ENCODE peak calls at places on chromosomes 12 and 14, in six cellular contexts. C is right lobe of liver, F is Peyer's patch, K is sigmoid colon, G is tibial nerve, A is ovary. T is an unnamed sample.

GRCh38 chr14:28635387-28635786 is 131.2 kb upstream of the FOXG1 start:
- DNase-seq in F (no peak), A (no peak), K (no peak), G (no peak), C (no peak), T (peak)

GRCh38 chr12:91355150-91356006 is 172.8 kb upstream of the DCN start:
- DNase-seq in G (peak), F (peak), A (peak), K (peak), C (peak), T (peak)

GRCh38 chr12:18799561-18799960 is 61.6 kb downstream of the CAPZA3 start:
- DNase-seq in K (no peak), F (no peak), G (no peak), A (no peak), C (no peak), T (no peak)

GRCh38 chr12:69821441-69822204 is 3.4 kb upstream of the MYRFL start:
- DNase-seq in K (no peak), A (no peak), C (no peak), G (no peak), F (no peak), T (no peak)

GRCh38 chr12:113647048-113647447 is 175.4 kb upstream of the LHX5 start:
- DNase-seq in K (no peak), C (no peak), A (no peak), G (no peak), F (no peak), T (peak)

GRCh38 chr14:99274346-99275221 is 2.6 kb upstream of the BCL11B start:
- DNase-seq in A (peak), G (no peak), K (no peak), C (peak), F (no peak), T (peak)

GRCh38 chr12:124085419-124085818 is 112.4 kb downstream of the ZNF664 start:
- DNase-seq in C (no peak), G (no peak), K (no peak), F (no peak), A (no peak), T (no peak)

GRCh38 chr14:56137842-56138241 is 19.6 kb downstream of the PELI2 start:
- DNase-seq in C (no peak), A (no peak), G (no peak), K (no peak), F (no peak), T (no peak)

GRCh38 chr14:50961606-50962259 is 17.4 kb upstream of the PYGL start:
- DNase-seq in G (no peak), A (no peak), F (no peak), C (no peak), K (no peak), T (no peak)

GRCh38 chr14:104689620-104690265 is 325 bp downstream of the INF2 start:
- DNase-seq in F (no peak), A (peak), C (no peak), K (no peak), G (no peak), T (no peak)

GRCh38 chr12:31370645-31371620 is 45.0 kb upstream of the SINHCAF start:
- DNase-seq in A (no peak), F (no peak), K (no peak), C (no peak), G (no peak), T (no peak)

GRCh38 chr14:95389471-95390011 is 69.8 kb upstream of the CLMN start:
- DNase-seq in F (no peak), G (peak), A (no peak), K (no peak), C (no peak), T (no peak)

GRCh38 chr12:32501835-32502333 is 102.5 kb downstream of the FGD4 start:
- DNase-seq in F (no peak), A (no peak), C (no peak), G (no peak), K (no peak), T (no peak)

GRCh38 chr12:124044021-124044420 is 71.0 kb downstream of the ZNF664 start:
- DNase-seq in C (no peak), G (no peak), F (no peak), K (no peak), A (no peak), T (no peak)

GRCh38 chr14:92702441-92702918 is 45.9 kb downstream of the LGMN start:
- DNase-seq in A (no peak), K (no peak), G (no peak), C (peak), F (peak), T (no peak)

GRCh38 chr12:51270847-51271518 is 768 bp upstream of the SMAGP start:
- DNase-seq in C (no peak), A (no peak), F (no peak), G (no peak), K (no peak), T (no peak)

GRCh38 chr14:78535041-78535440 is 364.9 kb downstream of the NRXN3 start:
- DNase-seq in F (no peak), C (no peak), G (no peak), A (no peak), K (no peak), T (no peak)

GRCh38 chr12:31323466-31324115 is 2.4 kb downstream of the SINHCAF start:
- DNase-seq in A (no peak), F (peak), K (peak), C (peak), G (no peak), T (peak)

GRCh38 chr14:76918751-76919421 is 92.7 kb downstream of the LRRC74A start:
- DNase-seq in C (peak), F (peak), G (peak), A (peak), K (peak), T (peak)

GRCh38 chr14:70988452-70988851 is 81.2 kb downstream of the PCNX1 start:
- DNase-seq in K (no peak), A (no peak), G (no peak), F (no peak), C (no peak), T (no peak)

GRCh38 chr12:41185946-41186345 is 2.2 kb upstream of the PDZRN4 start:
- DNase-seq in F (no peak), C (no peak), K (no peak), A (no peak), G (no peak), T (no peak)

GRCh38 chr14:103535081-103535890 is 6.3 kb downstream of the TRMT61A start:
- DNase-seq in K (peak), F (no peak), C (no peak), A (no peak), G (no peak), T (no peak)

GRCh38 chr12:8989425-8989824 is at the start of gene KLRG1:
- DNase-seq in C (no peak), G (no peak), A (no peak), K (no peak), F (no peak), T (peak)

DNA sequence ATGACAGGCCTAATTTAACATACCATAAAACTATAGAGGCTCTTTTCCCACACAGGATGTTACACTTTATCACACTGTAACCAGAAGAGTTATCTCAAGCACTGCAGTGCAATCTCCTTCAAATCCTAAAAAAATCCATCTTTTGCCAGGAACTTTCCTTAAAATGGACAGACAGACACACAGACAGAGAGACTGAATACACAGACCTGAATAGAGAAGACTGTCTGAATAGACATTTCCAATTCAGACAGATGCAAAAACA is 6.5 kb downstream of the CORO1C start:
- DNase-seq in G (no peak), K (no peak), A (no peak), F (no peak), C (no peak), T (no peak)
- TF ChIP-seq POLR2A in G (no peak), K (no peak), A (no peak), F (no peak), C (no peak), T (no peak)

GRCh38 chr12:103657331-103657730 is 70.3 kb downstream of the STAB2 start:
- DNase-seq in F (no peak), G (no peak), C (no peak), K (no peak), A (no peak), T (no peak)

GRCh38 chr12:103652808-103653207 is 65.7 kb downstream of the STAB2 start:
- DNase-seq in C (no peak), A (no peak), K (no peak), G (no peak), F (no peak), T (no peak)

GRCh38 chr12:103654816-103655215 is 67.7 kb downstream of the STAB2 start:
- DNase-seq in K (no peak), C (no peak), F (no peak), G (no peak), A (no peak), T (no peak)

GRCh38 chr12:103656291-103656690 is 69.2 kb downstream of the STAB2 start:
- DNase-seq in A (no peak), C (no peak), K (no peak), F (no peak), G (no peak), T (no peak)
- TF ChIP-seq POLR2A in A (no peak), C (no peak), K (no peak), F (no peak), G (no peak), T (no peak)

GRCh38 chr12:57459750-57460400 is at the start of gene GLI1:
- DNase-seq in G (no peak), K (no peak), F (peak), C (no peak), A (peak), T (no peak)

GRCh38 chr12:57460457-57461325 is 1.1 kb downstream of the GLI1 start:
- DNase-seq in K (no peak), A (peak), G (no peak), C (no peak), F (peak), T (no peak)

GRCh38 chr12:57461904-57462306 is 2.3 kb downstream of the GLI1 start:
- DNase-seq in C (no peak), F (peak), A (no peak), K (no peak), G (no peak), T (no peak)

GRCh38 chr12:57462307-57463253 is 3.0 kb downstream of the GLI1 start:
- DNase-seq in G (peak), K (peak), F (peak), C (peak), A (peak), T (peak)

DNA sequence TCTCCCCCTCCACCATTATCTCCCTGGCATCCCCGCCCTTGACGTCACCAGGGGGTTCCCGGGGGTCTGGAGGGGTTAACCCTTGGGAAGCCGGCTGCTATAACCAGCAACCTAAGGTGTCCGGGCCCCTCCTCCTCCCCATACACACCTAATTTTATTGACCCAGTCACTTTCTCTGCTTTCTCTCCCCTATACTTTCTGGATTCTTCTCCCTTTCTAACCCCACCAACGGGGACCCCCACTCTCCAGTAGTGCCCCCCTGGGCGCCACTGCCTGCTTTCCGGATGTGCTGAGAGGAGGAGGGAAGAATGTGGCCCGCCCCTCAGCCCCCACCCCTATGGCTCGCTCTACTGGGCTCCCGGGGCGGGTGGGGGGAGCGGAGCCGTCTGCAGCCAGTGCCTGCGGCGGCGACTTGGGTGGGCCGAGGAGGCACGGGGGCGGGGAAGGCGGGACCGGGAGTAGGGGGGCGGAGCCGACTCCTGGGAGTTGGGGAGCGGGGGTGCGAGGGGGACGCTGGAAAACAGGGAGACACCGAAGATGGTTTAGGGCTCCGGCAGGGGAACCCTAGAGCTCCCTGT is 1.8 kb downstream of the GLI1 start:
- DNase-seq in C (no peak), G (peak), F (peak), K (peak), A (peak), T (peak)
- TF ChIP-seq POLR2A in C (no peak), G (no peak), F (no peak), K (no peak), A (no peak), T (no peak)

GRCh38 chr12:127006972-127007371 is 1260.0 kb upstream of the TMEM132C start:
- DNase-seq in A (no peak), K (no peak), F (no peak), C (peak), G (no peak), T (no peak)
- TF ChIP-seq POLR2A in A (no peak), K (no peak), F (no peak), C (no peak), G (no peak), T (no peak)

DNA sequence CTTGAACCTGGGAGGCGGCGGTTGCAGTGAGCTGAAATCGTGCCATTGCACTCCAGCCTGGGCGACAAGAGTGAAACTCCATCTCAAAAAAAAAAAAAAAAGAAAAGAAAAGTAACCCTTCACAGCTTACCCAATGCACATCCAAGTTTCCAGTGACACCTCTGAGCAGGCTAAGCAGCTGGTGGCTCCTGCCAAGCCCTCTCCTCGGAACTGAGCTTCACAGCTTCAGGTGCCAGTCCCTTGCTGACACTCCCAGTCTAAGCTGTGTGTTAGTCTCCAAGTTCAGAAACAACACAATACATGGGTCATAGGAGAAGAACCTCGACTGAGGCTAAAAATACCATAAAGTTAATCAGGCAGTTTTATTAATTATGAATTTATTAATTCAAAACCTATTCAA is 7.9 kb downstream of the CD9 start:
- DNase-seq in K (no peak), C (no peak), G (no peak), A (no peak), F (no peak), T (no peak)
- TF ChIP-seq POLR2A in K (no peak), C (no peak), G (no peak), A (no peak), F (no peak), T (no peak)

DNA sequence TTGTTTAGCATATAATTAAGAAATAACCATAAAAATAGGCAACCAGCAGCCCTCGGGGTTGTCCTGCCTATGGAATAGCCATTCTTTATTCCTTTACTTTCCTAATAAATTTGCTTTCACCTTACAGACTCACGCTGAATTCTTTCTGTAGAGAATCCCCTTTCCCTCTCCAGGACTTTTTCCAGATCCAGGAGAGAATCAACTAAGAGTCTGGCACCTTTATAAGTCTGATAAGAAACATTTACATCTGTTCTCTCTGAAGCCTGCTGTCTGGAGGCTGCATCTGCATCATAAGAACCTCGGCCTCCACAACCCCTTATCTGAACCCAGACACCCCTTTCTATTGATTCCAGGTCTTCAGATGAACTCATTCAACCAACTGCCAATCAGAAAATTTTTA is 32.3 kb downstream of the RIMBP2 start:
- DNase-seq in K (no peak), A (no peak), F (no peak), G (no peak), C (no peak), T (no peak)
- TF ChIP-seq POLR2A in K (no peak), A (no peak), F (no peak), G (no peak), C (no peak), T (no peak)

DNA sequence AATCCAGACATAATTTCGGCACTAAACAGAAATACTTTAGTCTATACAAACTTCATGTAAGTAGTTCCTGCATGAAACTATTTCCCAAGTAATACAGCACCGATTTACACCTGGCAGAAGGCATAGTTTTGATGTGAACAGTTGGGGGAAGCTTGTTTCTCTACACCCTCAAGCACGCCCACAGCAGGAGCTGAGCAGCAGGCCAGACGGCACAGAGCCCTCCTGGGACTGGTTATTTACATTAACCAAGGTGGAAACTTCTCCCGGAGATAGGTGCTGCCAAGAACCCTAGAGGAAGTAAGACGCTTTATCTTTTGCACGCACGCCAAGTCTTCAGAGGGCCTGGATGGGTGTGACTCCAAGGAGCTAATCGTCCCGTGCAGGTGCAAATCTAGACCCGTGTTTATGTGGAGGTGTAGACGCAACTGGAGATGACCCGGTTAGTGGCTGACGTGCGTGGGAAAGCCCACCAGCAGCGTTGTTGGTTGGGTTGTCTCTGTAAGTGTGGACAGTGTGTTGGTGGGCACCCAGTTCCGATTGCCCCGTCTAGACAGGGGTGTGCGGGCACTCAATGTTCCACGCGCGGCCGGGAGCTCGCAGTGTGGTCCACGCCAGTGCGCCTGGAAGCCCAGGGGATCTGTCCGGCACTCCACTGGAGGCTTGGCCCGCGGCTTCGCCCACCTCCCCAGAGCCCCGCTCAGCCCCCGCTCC is 767 bp upstream of the TCP11L2 start:
- DNase-seq in C (peak), F (peak), A (peak), G (peak), K (peak), T (peak)
- TF ChIP-seq POLR2A in C (no peak), F (peak), A (no peak), G (no peak), K (no peak), T (peak)

T was measured in erythroblast.